ENCODE peak calls at places on chromosomes 13 and 19, in six cellular contexts. E, U, M, Q, Z and C are unnamed samples.

GRCh38 chr13:99722931-99723330 is 221.7 kb downstream of the TM9SF2 start:
- DNase-seq in U (no peak), E (no peak), Q (no peak), M (no peak), Z (peak; percentile 46), C (no peak)

GRCh38 chr19:10517760-10518443 is 655 bp upstream of the S1PR5 start:
- DNase-seq in Q (no peak), E (peak; percentile 31), M (no peak), Z (peak; percentile 56), U (no peak), C (no peak)

GRCh38 chr19:47511128-47511517 is 3.7 kb downstream of the NAPA start:
- DNase-seq in Z (peak; percentile 68), Q (no peak), U (no peak), E (peak; percentile 65), M (no peak), C (no peak)

GRCh38 chr19:33039108-33039599 is 25.5 kb downstream of the RHPN2 start:
- DNase-seq in Q (no peak), E (no peak), U (no peak), M (no peak), Z (no peak), C (no peak)

GRCh38 chr19:42076375-42076944 is 494 bp downstream of the ZNF574 start:
- DNase-seq in U (no peak), Q (peak; percentile 75), E (peak; percentile 42), M (no peak), Z (no peak), C (peak; percentile 51)

GRCh38 chr19:35756373-35757230 is at the start of gene HSPB6:
- DNase-seq in Q (peak; percentile 89), Z (peak; percentile 49), U (peak; percentile 50), M (peak; percentile 71), E (peak; percentile 82), C (peak; percentile 51)

GRCh38 chr13:66689037-66689619 is 541.0 kb downstream of the PCDH9 start:
- DNase-seq in E (no peak), Q (no peak), U (no peak), Z (no peak), M (peak; percentile 10), C (no peak)

GRCh38 chr13:79799049-79799448 is 318.1 kb downstream of the NDFIP2 start:
- DNase-seq in E (no peak), Z (no peak), Q (no peak), M (no peak), U (no peak), C (no peak)

GRCh38 chr19:44714597-44715169 is 15.7 kb downstream of the CEACAM16 start:
- DNase-seq in E (no peak), Z (no peak), U (no peak), Q (no peak), M (no peak), C (no peak)

GRCh38 chr13:36157475-36157874 is 26.3 kb upstream of the DCLK1 start:
- DNase-seq in E (no peak), M (no peak), Q (no peak), U (no peak), Z (no peak), C (no peak)

GRCh38 chr13:72170571-72170970 is 303.6 kb upstream of the DACH1 start:
- DNase-seq in Z (no peak), Q (no peak), M (no peak), U (no peak), E (no peak), C (no peak)

GRCh38 chr19:57689750-57690149 is 8.0 kb downstream of the ZNF551 start:
- DNase-seq in Q (no peak), U (no peak), Z (no peak), E (no peak), M (no peak), C (no peak)

GRCh38 chr19:8079988-8080387 is 27.4 kb downstream of the CCL25 start:
- DNase-seq in E (no peak), U (no peak), Z (no peak), M (no peak), Q (no peak), C (no peak)

GRCh38 chr19:34555447-34555846 is 73.9 kb downstream of the WTIP start:
- DNase-seq in E (no peak), U (no peak), M (no peak), Q (no peak), Z (peak; percentile 53), C (no peak)

GRCh38 chr13:34371645-34372044 is 553.7 kb downstream of the RFC3 start:
- DNase-seq in U (no peak), Z (no peak), E (no peak), Q (no peak), M (peak; percentile 15), C (no peak)

GRCh38 chr19:33767898-33768413 is 28.7 kb upstream of the KCTD15 start:
- DNase-seq in E (no peak), Z (peak; percentile 24), Q (no peak), M (peak; percentile 17), U (no peak), C (no peak)

GRCh38 chr13:93262729-93263128 is 36.1 kb downstream of the GPC6 start:
- DNase-seq in U (no peak), Q (no peak), E (no peak), M (peak; percentile 90), Z (no peak), C (no peak)

GRCh38 chr19:12969292-12969988 is at the start of gene DAND5:
- DNase-seq in U (no peak), Z (peak; percentile 64), Q (no peak), M (no peak), E (peak; percentile 68), C (no peak)

GRCh38 chr19:35517342-35517741 is 3.9 kb upstream of the DMKN start:
- DNase-seq in Q (no peak), Z (no peak), E (no peak), M (no peak), U (no peak), C (no peak)

GRCh38 chr13:23658929-23659541 is 88.8 kb downstream of the TNFRSF19 start:
- DNase-seq in Q (no peak), U (no peak), E (peak; percentile 31), M (no peak), Z (no peak), C (no peak)

GRCh38 chr13:47294691-47295090 is 397.8 kb upstream of the HTR2A start:
- DNase-seq in U (no peak), M (peak; percentile 21), Q (no peak), E (no peak), Z (no peak), C (no peak)

GRCh38 chr19:50198431-50199253 is 4.8 kb upstream of the MYH14 start:
- DNase-seq in U (peak; percentile 29), Q (no peak), E (no peak), M (no peak), Z (peak; percentile 32), C (no peak)

GRCh38 chr19:16261584-16262370 is 62.8 kb upstream of the KLF2 start:
- DNase-seq in Z (no peak), U (no peak), M (no peak), E (no peak), Q (no peak), C (no peak)

GRCh38 chr13:64639206-64639605 is 2590.9 kb downstream of the PCDH9 start:
- DNase-seq in E (no peak), M (no peak), Q (no peak), U (no peak), Z (no peak), C (no peak)

GRCh38 chr13:76856141-76856571 is 30.0 kb downstream of the KCTD12 start:
- DNase-seq in Z (no peak), U (no peak), Q (no peak), M (peak; percentile 75), E (no peak), C (no peak)

GRCh38 chr19:41328157-41328817 is 18.3 kb downstream of the CCDC97 start:
- DNase-seq in Z (no peak), E (no peak), M (peak; percentile 54), U (no peak), Q (no peak), C (no peak)

GRCh38 chr13:100297413-100297812 is 208.5 kb downstream of the PCCA start:
- DNase-seq in Z (no peak), Q (no peak), U (no peak), M (no peak), E (no peak), C (no peak)

GRCh38 chr13:98285317-98285716 is 108.2 kb upstream of the RNF113B start:
- DNase-seq in M (peak; percentile 70), Z (no peak), Q (no peak), U (no peak), E (no peak), C (no peak)

GRCh38 chr13:61162636-61163035 is 253.0 kb downstream of the PCDH20 start:
- DNase-seq in Q (no peak), M (peak; percentile 74), E (no peak), Z (no peak), U (no peak), C (no peak)

GRCh38 chr19:33391631-33392249 is 18.2 kb downstream of the CEBPG start:
- DNase-seq in E (no peak), Z (no peak), M (no peak), U (peak; percentile 54), Q (no peak), C (no peak)

DNA sequence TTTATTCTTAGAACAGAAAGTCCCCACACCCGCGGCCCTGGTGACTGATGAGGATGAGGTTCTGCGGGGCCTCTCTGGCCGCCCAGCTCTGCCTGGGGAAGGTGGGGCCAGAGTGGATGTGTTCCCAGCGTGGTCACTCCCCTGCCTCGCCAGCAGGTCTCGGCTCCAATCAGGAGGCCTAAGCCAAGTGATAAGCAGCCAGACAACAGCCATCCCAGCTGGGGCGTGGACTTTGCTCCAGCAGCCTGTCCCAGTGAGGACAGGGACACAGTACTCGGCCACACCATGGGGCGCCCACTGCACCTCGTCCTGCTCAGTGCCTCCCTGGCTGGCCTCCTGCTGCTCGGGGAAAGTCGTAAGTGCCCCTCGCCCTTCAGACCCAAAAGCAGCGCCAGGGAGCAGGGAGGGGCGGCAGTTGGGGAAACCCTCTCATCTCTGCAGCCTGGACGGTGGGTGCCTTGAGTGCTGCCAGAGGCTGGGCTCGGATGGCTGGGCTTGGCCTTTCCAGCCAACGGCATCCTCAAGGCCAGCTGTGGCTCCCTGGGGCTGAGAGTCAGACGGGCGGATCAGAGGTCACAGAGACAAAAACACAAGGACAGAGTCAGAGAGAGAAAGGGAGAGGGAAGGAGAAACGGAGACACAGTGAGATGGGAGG is at the start of gene F10:
- DNase-seq in Z (peak; percentile 75), M (peak; percentile 21), U (peak; percentile 89), E (peak; percentile 62), Q (peak; percentile 79), C (peak; percentile 81)
- H3K27ac ChIP-seq in Z (no peak within 1 kb of the TSS), M (peak within 1 kb of the TSS; percentile 47), U (no peak within 1 kb of the TSS), E (peak within 1 kb of the TSS; percentile 48), Q (peak within 1 kb of the TSS; percentile 36), C (no peak within 1 kb of the TSS)

GRCh38 chr19:21463449-21464105 is 41.8 kb upstream of the ZNF429 start:
- DNase-seq in U (no peak), M (peak; percentile 64), Q (no peak), E (peak; percentile 38), Z (peak; percentile 88), C (peak; percentile 70)
- H3K27ac ChIP-seq in U (no peak overlapping the region), M (no peak overlapping the region), Q (no peak overlapping the region), E (no peak overlapping the region), Z (no peak overlapping the region), C (no peak overlapping the region)

GRCh38 chr13:94479559-94480095 is at the start of gene DCT:
- DNase-seq in U (no peak), M (no peak), Q (no peak), E (no peak), Z (no peak), C (no peak)
- H3K27ac ChIP-seq in U (no peak within 1 kb of the TSS), M (no peak within 1 kb of the TSS), Q (no peak within 1 kb of the TSS), E (peak within 1 kb of the TSS; percentile 15), Z (no peak within 1 kb of the TSS), C (no peak within 1 kb of the TSS)

DNA sequence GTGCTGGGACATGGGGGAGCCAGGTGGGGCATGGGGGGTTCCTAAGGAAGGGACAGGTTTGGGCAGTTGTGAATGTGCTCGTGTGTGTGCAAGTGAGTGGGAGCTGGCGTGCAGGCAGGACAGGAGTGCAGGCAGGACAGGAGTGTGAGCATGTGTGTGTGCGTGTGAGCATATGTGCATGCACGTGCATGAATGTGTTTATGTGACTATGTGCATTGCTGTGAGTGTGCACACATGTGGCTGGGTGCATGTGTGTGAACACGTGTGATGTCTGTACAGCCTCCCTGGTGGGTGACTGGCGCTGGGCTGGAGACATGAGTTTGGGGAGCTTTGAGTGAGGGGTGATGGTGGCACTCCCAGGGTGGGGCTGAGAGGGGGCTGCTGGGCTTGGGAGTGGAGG is 33.4 kb downstream of the CRTC1 start:
- DNase-seq in Z (no peak), M (no peak), U (no peak), Q (no peak), E (no peak), C (no peak)
- H3K27ac ChIP-seq in Z (no peak overlapping the region), M (no peak overlapping the region), U (no peak overlapping the region), Q (no peak overlapping the region), E (no peak overlapping the region), C (no peak overlapping the region)